ENCODE peak calls at places on chromosomes 16 and 17, in ten cellular contexts. S is Calu3; I is SK-N-SH; P is CD4-positive, alpha-beta T cell; L is progenitor cell of endocrine pancreas; D is WERI-Rb-1; G is GM20000; M is right lobe of liver; E is BE2C; K is GM10248. W is an unnamed sample.

GRCh38 chr16:51666821-51667220 is 515.8 kb upstream of the SALL1 start:
- DNase-seq in K (no peak), I (no peak), S (no peak), M (no peak), G (no peak), L (no peak), D (no peak), E (no peak), P (no peak), W (no peak)

GRCh38 chr17:51807460-51807859 is 351.1 kb downstream of the CA10 start:
- DNase-seq in G (no peak), S (no peak), L (no peak), I (no peak), E (no peak), K (no peak), D (no peak), M (no peak), P (no peak), W (no peak)

GRCh38 chr16:1870365-1871082 is 1.4 kb downstream of the MEIOB start:
- DNase-seq in M (peak; percentile 56), S (no peak), G (no peak), D (no peak), I (no peak), P (no peak), L (no peak), K (no peak), E (no peak), W (no peak)

GRCh38 chr16:49698416-49698815 is 157.5 kb downstream of the ZNF423 start:
- DNase-seq in D (no peak), E (peak; percentile 96), S (no peak), G (no peak), K (no peak), L (no peak), M (peak; percentile 25), P (no peak), I (peak; percentile 92), W (peak; percentile 57)

GRCh38 chr16:81673432-81673831 is 105.7 kb upstream of the PLCG2 start:
- DNase-seq in G (no peak), P (no peak), K (no peak), E (no peak), S (no peak), D (no peak), I (no peak), M (no peak), L (no peak), W (no peak)

GRCh38 chr16:73385701-73386100 is 337.8 kb upstream of the ZFHX3 start:
- DNase-seq in D (no peak), K (no peak), M (no peak), L (no peak), E (no peak), P (no peak), S (no peak), I (no peak), G (no peak), W (no peak)

GRCh38 chr16:54244061-54244886 is 42.3 kb downstream of the IRX3 start:
- DNase-seq in E (no peak), M (no peak), P (no peak), K (no peak), I (no peak), S (no peak), D (peak; percentile 78), L (no peak), G (no peak), W (no peak)

GRCh38 chr16:63787014-63787413 is 1334.8 kb downstream of the CDH11 start:
- DNase-seq in D (no peak), K (no peak), G (no peak), S (no peak), E (no peak), L (no peak), P (no peak), I (no peak), M (no peak), W (no peak)

GRCh38 chr17:6583411-6583810 is 27.1 kb upstream of the PITPNM3 start:
- DNase-seq in D (no peak), I (no peak), G (no peak), L (no peak), S (no peak), M (no peak), P (no peak), E (no peak), K (no peak), W (no peak)

DNA sequence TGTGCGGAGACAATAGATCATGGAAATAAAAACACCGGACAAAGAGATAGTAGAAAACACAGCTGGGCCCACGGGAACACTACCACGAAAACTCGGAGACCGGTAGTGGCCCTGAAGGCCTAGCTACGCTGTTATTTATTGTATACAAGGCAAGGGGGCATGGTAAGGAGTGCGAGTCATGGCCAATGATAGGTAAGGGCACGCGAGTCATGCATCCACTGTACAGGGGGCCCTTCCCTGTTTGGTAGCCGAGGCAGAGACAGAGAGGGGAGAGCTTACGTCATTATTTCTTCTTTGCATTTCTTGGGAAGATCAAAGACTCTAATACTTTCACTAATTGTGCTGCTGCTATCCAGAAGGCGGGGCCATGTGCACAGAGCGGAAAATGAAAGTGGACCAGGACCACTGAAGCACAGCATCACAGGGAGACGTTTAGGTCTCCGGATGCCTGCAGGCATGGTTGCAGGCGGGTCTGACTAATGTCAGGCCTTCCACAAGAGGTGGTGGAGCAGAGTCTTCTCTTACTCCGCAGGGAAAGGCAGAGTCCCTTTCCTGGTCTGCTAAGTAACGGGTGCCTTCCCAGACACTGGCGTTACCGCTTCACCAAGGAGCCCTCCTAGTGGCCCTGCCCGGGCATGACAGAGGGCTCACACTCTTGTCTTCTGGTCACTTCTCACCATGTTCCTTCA is 74.4 kb upstream of the ARL4D start:
- DNase-seq in S (peak; percentile 29), L (no peak), I (no peak), K (no peak), P (no peak), E (peak; percentile 69), D (no peak), G (peak; percentile 23), M (no peak), W (peak; percentile 33)
- TF ChIP-seq CTCF in S (no peak), L (peak; percentile 19), I (no peak), K (peak; percentile 4), P (no peak), E (peak; percentile 65), D (peak; percentile 31), G (no peak), M (no peak), W (peak; percentile 42)

DNA sequence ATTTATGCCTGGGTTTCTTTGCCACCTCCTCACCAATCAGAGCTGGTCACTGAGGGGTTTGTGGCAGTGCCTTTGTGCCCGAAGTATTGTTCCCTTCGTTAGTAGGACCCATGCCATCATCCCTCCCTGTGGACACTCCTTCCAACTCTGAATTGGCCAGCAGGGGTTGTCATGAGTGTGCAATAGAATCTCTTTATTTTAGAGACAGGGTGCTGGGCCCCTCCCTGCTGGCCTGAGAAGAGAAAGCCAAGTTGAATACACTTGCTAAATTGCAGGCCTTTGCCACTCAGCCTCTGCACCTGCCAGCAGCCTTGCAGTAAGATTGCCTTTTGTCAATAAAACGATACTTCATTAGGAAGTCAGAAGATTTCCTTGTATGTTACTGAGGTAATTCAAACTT is 40.7 kb upstream of the SLC12A3 start:
- DNase-seq in L (no peak), M (no peak), E (no peak), I (no peak), K (no peak), G (no peak), P (no peak), S (no peak), D (peak; percentile 14), W (no peak)
- TF ChIP-seq CTCF in L (peak; percentile 11), M (peak; percentile 16), E (peak; percentile 29), I (peak; percentile 39), K (no peak), G (no peak), P (no peak), S (no peak), D (peak; percentile 16), W (no peak)

DNA sequence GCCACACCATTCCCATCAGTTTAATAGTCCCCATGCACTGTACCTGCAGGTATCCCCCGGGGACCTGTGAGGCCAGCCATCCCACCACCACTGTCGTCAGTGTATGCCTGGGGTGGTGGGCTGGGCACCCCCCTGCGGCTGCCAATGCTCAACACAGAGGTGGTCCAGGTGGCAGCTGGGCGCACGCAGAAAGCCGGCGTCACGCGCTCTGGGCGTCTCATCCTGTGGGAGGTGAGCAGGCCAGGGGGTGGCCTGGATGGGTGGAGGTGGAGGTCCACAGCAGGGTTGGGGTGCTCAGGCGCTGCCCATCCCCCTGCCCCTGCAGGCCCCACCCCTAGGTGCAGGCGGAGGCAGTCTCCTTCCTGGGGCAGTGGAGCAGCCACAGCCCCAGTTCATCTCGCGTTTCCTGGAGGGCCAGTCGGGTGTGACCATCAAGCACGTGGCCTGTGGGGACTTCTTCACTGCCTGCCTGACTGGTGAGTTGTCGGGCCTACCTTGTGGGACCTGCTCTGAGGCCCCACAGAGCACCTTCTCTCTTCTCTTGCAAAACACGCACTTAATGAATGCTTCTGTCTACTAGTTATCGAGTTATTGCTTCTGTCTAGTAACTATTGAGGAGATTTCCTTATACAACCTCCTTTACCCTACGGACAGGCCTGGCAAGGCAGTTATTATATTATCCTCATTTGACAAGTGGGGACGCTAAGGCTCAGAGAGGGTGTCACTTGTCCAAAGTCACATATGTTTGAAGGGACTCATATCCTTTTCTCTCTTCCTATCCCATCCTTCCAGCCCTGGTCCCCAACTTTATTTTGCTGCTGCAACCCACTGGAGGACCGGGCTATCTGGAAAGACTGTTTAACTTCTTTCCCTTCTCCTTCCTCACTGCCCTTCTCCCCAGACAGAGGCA is 5.8 kb upstream of the TRAF4 start:
- DNase-seq in S (no peak), I (no peak), K (peak; percentile 86), G (peak; percentile 86), E (no peak), L (no peak), D (no peak), P (no peak), M (no peak), W (no peak)
- TF ChIP-seq CTCF in S (no peak), I (no peak), K (no peak), G (no peak), E (no peak), L (no peak), D (no peak), P (no peak), M (no peak), W (no peak)

GRCh38 chr17:36657390-36657762 is 56.0 kb downstream of the MRM1 start:
- DNase-seq in P (no peak), D (no peak), K (no peak), G (no peak), S (no peak), I (no peak), E (no peak), M (no peak), L (no peak), W (no peak)

GRCh38 chr17:36661047-36661666 is 59.8 kb downstream of the MRM1 start:
- DNase-seq in P (no peak), I (peak; percentile 72), S (no peak), E (no peak), L (no peak), M (no peak), G (no peak), K (no peak), D (no peak), W (no peak)

GRCh38 chr17:36653374-36653773 is 52.0 kb downstream of the MRM1 start:
- DNase-seq in L (no peak), K (no peak), D (peak; percentile 37), P (no peak), M (no peak), S (no peak), E (no peak), G (no peak), I (no peak), W (no peak)

GRCh38 chr17:36661688-36662087 is 60.3 kb downstream of the MRM1 start:
- DNase-seq in G (no peak), E (no peak), P (no peak), K (no peak), D (no peak), I (no peak), L (no peak), M (no peak), S (no peak), W (no peak)

GRCh38 chr17:36657763-36658490 is 56.5 kb downstream of the MRM1 start:
- DNase-seq in L (peak; percentile 21), I (peak; percentile 64), M (no peak), S (peak; percentile 63), D (peak; percentile 75), P (no peak), G (peak; percentile 45), K (peak; percentile 39), E (peak; percentile 53), W (peak; percentile 26)
- TF ChIP-seq CTCF in L (peak; percentile 50), I (no peak), M (no peak), S (peak; percentile 75), D (peak; percentile 62), P (no peak), G (no peak), K (peak; percentile 24), E (peak; percentile 30), W (no peak)

W was measured in endothelial cell.